ENCODE peak calls at places on chromosomes 16 and 17, in seven cellular contexts. D is psoas muscle, K is LNCaP clone FGC, G is coronary artery, X is GM10248, H is endothelial cell, S is ovary. O is an unnamed sample.
A peak's percentile ranks its signal among the peaks of the same experiment; 100 is the strongest.

GRCh38 chr16:85928411-85928820 is 29.5 kb downstream of the IRF8 start:
- DNase-seq in D (peak; percentile 64), K (no peak), G (no peak), X (no peak), H (no peak), S (peak; percentile 64), O (no peak)

GRCh38 chr17:29574732-29575510 is 6.4 kb downstream of the TP53I13 start:
- DNase-seq in D (peak; percentile 59), K (no peak), G (peak; percentile 72), X (no peak), H (no peak), S (peak; percentile 24), O (no peak)

GRCh38 chr17:28807925-28808641 is 34.5 kb downstream of the FAM222B start:
- DNase-seq in D (no peak), K (peak; percentile 63), G (no peak), X (no peak), H (no peak), S (peak; percentile 46), O (no peak)

GRCh38 chr16:51134269-51134812 is 16.7 kb downstream of the SALL1 start:
- DNase-seq in D (no peak), K (no peak), G (no peak), X (no peak), H (peak; percentile 47), S (no peak), O (peak; percentile 59)

GRCh38 chr16:4414187-4414909 is 2.0 kb downstream of the CORO7 start:
- DNase-seq in D (no peak), K (no peak), G (no peak), X (peak; percentile 90), H (no peak), S (no peak), O (no peak)

GRCh38 chr17:7538891-7539290 is 10.0 kb upstream of the TNFSF12 start:
- DNase-seq in D (no peak), K (no peak), G (no peak), X (no peak), H (no peak), S (no peak), O (no peak)

GRCh38 chr16:57611184-57611583 is 17.2 kb upstream of the ADGRG1 start:
- DNase-seq in D (no peak), K (no peak), G (no peak), X (no peak), H (no peak), S (no peak), O (no peak)

GRCh38 chr17:36951390-36951789 is 2.6 kb downstream of the AATF start:
- DNase-seq in D (no peak), K (no peak), G (no peak), X (no peak), H (no peak), S (no peak), O (no peak)

GRCh38 chr16:2949705-2950399 is 14.2 kb upstream of the KREMEN2 start:
- DNase-seq in D (peak; percentile 28), K (no peak), G (no peak), X (no peak), H (no peak), S (no peak), O (no peak)

GRCh38 chr16:28898942-28899341 is 20.7 kb downstream of the ATP2A1 start:
- DNase-seq in D (no peak), K (no peak), G (no peak), X (no peak), H (no peak), S (no peak), O (no peak)

GRCh38 chr16:81530296-81530721 is 85.7 kb downstream of the CMIP start:
- DNase-seq in D (no peak), K (no peak), G (no peak), X (no peak), H (no peak), S (no peak), O (no peak)
- TF ChIP-seq CTCF in D (no peak), K (no peak), G (no peak), X (no peak), H (no peak), S (no peak), O (no peak)

GRCh38 chr16:47143329-47143676 is 442 bp downstream of the NETO2 start:
- DNase-seq in D (no peak), K (peak; percentile 34), G (no peak), X (peak; percentile 88), H (peak; percentile 86), S (no peak), O (peak; percentile 71)
- TF ChIP-seq CTCF in D (peak; percentile 57), K (peak; percentile 89), G (peak; percentile 29), X (peak; percentile 87), H (peak; percentile 91), S (no peak), O (peak; percentile 83)

DNA sequence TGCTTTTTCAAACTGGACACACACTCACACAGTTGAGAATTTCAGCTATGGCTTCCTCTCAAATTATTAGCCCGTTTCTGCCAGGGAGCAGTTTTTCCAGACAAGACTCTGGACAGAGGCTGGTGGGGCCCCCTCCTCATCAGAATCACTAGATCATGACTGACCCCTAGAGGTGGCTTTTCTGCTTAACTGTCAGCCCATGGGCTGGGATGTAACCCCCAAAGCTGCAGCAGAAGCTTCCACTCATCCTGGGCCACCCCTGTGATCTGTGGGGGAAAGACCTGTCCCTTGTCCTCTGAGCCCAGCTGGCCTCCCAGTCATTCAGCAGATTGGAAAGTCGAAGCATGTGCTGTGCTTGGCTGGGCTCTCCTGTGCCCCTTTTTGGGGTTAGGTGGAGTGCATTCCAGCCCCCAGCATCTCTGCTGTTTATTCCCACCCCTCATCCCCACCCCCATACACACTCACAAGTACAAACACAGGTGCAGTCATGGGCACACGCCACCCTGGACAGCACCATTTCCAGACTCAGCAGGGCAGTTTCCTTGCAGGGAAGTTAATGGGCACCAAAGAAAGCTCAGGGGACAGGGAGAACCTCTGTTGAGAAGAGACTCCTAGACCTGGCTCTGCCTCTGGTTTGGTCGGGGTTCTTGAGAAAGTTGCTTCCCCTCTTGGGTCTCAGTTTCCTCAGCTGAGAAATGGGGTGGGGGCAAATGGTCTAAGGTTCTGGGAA is 77.6 kb upstream of the RBL2 start:
- DNase-seq in D (no peak), K (no peak), G (no peak), X (no peak), H (peak; percentile 19), S (no peak), O (peak; percentile 28)
- TF ChIP-seq CTCF in D (no peak), K (no peak), G (no peak), X (no peak), H (no peak), S (no peak), O (peak; percentile 48)

GRCh38 chr17:32795339-32795979 is 81.5 kb downstream of the MYO1D start:
- DNase-seq in D (no peak), K (no peak), G (no peak), X (no peak), H (no peak), S (no peak), O (no peak)
- TF ChIP-seq CTCF in D (no peak), K (no peak), G (no peak), X (no peak), H (no peak), S (no peak), O (no peak)

GRCh38 chr16:1102921-1103648 is 7.0 kb upstream of the C1QTNF8 start:
- DNase-seq in D (peak; percentile 84), K (no peak), G (no peak), X (peak; percentile 89), H (peak; percentile 80), S (peak; percentile 62), O (peak; percentile 74)
- TF ChIP-seq CTCF in D (peak; percentile 65), K (peak; percentile 93), G (peak; percentile 59), X (peak; percentile 91), H (peak; percentile 68), S (peak; percentile 54), O (peak; percentile 75)

DNA sequence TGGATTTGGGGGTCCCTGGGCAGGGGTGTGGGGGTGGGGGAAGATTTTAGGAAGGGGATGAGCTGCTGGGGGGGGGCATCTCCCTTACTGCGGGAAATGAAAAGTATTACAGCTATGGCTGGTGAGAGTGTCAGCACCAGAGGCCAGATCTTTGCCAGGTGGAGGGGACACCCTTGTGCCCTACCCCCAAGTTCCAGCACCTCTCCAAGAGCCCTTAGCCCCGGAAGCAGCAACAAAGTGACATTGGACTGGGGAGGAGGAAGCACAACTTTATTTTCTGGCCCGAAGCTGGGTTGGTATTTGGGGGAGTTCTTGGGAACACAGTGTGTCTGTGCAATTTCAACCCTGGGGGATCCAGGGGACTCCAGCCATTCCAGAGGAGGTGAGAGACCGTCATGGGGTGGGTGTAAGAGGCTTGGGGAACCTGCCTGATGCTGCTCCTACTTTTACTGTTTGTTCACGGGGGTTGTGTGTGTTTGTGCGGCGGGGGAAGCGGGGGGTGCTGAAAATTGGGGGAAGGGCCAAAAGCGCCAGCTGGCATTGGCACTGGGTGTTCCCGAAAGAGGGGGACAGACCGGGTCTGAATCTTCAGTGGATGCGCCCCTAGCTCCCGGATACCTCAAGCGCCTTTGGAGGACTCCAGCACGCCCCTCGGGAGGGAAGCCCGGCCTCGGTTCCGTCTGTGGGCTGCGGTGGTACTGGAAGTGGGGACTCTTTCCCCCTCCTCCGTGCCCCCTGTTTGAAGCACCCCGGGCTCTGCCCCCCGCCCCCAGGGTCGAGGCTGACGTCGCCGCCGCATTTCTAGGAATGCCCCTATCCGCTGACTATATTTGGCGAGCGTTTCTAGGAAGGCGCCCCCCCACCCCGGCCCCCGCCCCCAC is 230.3 kb downstream of the MRTFB start:
- DNase-seq in D (peak; percentile 74), K (no peak), G (no peak), X (no peak), H (no peak), S (peak; percentile 59), O (no peak)
- TF ChIP-seq CTCF in D (no peak), K (no peak), G (no peak), X (no peak), H (no peak), S (no peak), O (no peak)

GRCh38 chr16:66141885-66142284 is 224.6 kb upstream of the CDH5 start:
- DNase-seq in D (no peak), K (no peak), G (no peak), X (no peak), H (no peak), S (no peak), O (no peak)

GRCh38 chr16:66143422-66143821 is 223.1 kb upstream of the CDH5 start:
- DNase-seq in D (no peak), K (no peak), G (no peak), X (no peak), H (no peak), S (no peak), O (no peak)

GRCh38 chr16:66150691-66151090 is 215.8 kb upstream of the CDH5 start:
- DNase-seq in D (no peak), K (no peak), G (no peak), X (no peak), H (no peak), S (no peak), O (no peak)

GRCh38 chr16:66146689-66147330 is 219.7 kb upstream of the CDH5 start:
- DNase-seq in D (no peak), K (no peak), G (no peak), X (no peak), H (no peak), S (no peak), O (no peak)

DNA sequence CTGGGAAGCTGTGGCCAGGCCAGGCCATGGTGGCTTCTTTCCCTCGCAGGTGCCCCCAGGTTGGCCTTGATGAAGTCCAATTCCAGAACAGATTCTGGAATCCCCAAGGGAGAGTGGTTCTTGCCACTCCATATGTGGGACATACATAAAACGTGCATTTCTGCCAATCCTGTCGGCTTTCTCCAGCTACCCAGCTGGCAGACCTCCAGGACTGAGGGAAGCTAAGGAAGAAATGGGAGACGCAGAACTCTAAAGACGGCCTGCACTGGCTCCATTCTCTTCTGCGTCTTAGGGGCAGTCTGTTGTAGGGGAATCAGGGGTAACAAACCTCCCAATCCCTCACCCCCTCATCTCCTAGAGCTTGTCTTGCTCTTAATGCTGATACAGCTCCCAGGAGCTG is 219.2 kb upstream of the CDH5 start:
- DNase-seq in D (no peak), K (no peak), G (no peak), X (no peak), H (no peak), S (no peak), O (no peak)
- TF ChIP-seq CTCF in D (no peak), K (no peak), G (no peak), X (no peak), H (no peak), S (no peak), O (no peak)